ENCODE peak calls at places on chromosomes 12 and 14, in nine cellular contexts. Q is mesenchymal stem cell; V is natural killer cell; R is A172; D is activated CD4-positive, CD25-positive, alpha-beta regulatory T cell treated with anti-CD3 and anti-CD28 coated beads, Interleukin-2, amount 50 U/mL, for 72 hours; L is Right ventricle myocardium superior; S is NCI-H345; F is epithelial cell of esophagus; W is prostate gland. C is an unnamed sample.

GRCh38 chr14:67241416-67242362 is at the start of gene PALS1:
- DNase-seq in Q (peak), V (no peak), R (peak), D (no peak), L (no peak), S (peak), F (peak), W (no peak), C (no peak)

GRCh38 chr12:51269174-51270066 is 795 bp downstream of the SMAGP start:
- DNase-seq in Q (peak), V (no peak), R (peak), D (peak), L (peak), S (peak), F (peak), W (peak), C (peak)

GRCh38 chr14:59964251-59965007 is 44.5 kb downstream of the LRRC9 start:
- DNase-seq in Q (peak), V (no peak), R (no peak), D (no peak), L (no peak), S (no peak), F (peak), W (no peak), C (no peak)

GRCh38 chr14:97411938-97412612 is 614.9 kb downstream of the VRK1 start:
- DNase-seq in Q (no peak), V (no peak), R (no peak), D (no peak), L (no peak), S (no peak), F (no peak), W (no peak), C (peak)

GRCh38 chr12:121222847-121223246 is 12.9 kb downstream of the P2RX4 start:
- DNase-seq in Q (no peak), V (no peak), R (no peak), D (no peak), L (no peak), S (no peak), F (no peak), W (no peak), C (no peak)

GRCh38 chr14:58796636-58797429 is 159.1 kb downstream of the DACT1 start:
- DNase-seq in Q (peak), V (no peak), R (no peak), D (no peak), L (no peak), S (no peak), F (peak), W (no peak), C (peak)

GRCh38 chr12:132476038-132476414 is 13.9 kb upstream of the FBRSL1 start:
- DNase-seq in Q (no peak), V (no peak), R (no peak), D (no peak), L (peak), S (no peak), F (no peak), W (no peak), C (no peak)

GRCh38 chr12:66188584-66189475 is at the start of gene IRAK3:
- DNase-seq in Q (peak), V (peak), R (no peak), D (peak), L (peak), S (peak), F (peak), W (peak), C (peak)

GRCh38 chr12:120760349-120761245 is 35.0 kb downstream of the ACADS start:
- DNase-seq in Q (peak), V (no peak), R (no peak), D (no peak), L (no peak), S (peak), F (peak), W (no peak), C (no peak)

GRCh38 chr14:105495990-105496830 is 5.2 kb downstream of the TEDC1 start:
- DNase-seq in Q (no peak), V (no peak), R (no peak), D (peak), L (peak), S (no peak), F (no peak), W (no peak), C (peak)

GRCh38 chr12:196436-196835 is 17.5 kb downstream of the SLC6A12 start:
- DNase-seq in Q (no peak), V (no peak), R (no peak), D (no peak), L (no peak), S (no peak), F (no peak), W (no peak), C (no peak)

GRCh38 chr14:69154779-69155178 is 1.9 kb upstream of the DCAF5 start:
- DNase-seq in Q (peak), V (no peak), R (no peak), D (no peak), L (no peak), S (no peak), F (peak), W (no peak), C (no peak)

GRCh38 chr14:57408634-57409033 is 18.2 kb downstream of the NAA30 start:
- DNase-seq in Q (no peak), V (no peak), R (no peak), D (no peak), L (no peak), S (no peak), F (no peak), W (no peak), C (no peak)

GRCh38 chr14:24913746-24914145 is 136.2 kb downstream of the STXBP6 start:
- DNase-seq in Q (no peak), V (no peak), R (no peak), D (no peak), L (no peak), S (no peak), F (no peak), W (no peak), C (no peak)

GRCh38 chr14:61408498-61408897 is 87.1 kb downstream of the PRKCH start:
- DNase-seq in Q (no peak), V (no peak), R (no peak), D (no peak), L (no peak), S (no peak), F (no peak), W (no peak), C (no peak)

GRCh38 chr12:2940564-2940963 is 18.6 kb upstream of the TEAD4 start:
- DNase-seq in Q (no peak), V (no peak), R (no peak), D (no peak), L (no peak), S (no peak), F (no peak), W (no peak), C (no peak)

GRCh38 chr14:24131549-24131966 is 1.1 kb downstream of the FITM1 start:
- DNase-seq in Q (no peak), V (no peak), R (no peak), D (no peak), L (peak), S (no peak), F (no peak), W (no peak), C (no peak)

GRCh38 chr12:69066420-69067373 is 133.7 kb upstream of the CPM start:
- DNase-seq in Q (no peak), V (no peak), R (no peak), D (no peak), L (no peak), S (no peak), F (no peak), W (no peak), C (no peak)

GRCh38 chr14:93045965-93046695 is 69.6 kb downstream of the ITPK1 start:
- DNase-seq in Q (peak), V (no peak), R (peak), D (no peak), L (no peak), S (no peak), F (no peak), W (no peak), C (no peak)

GRCh38 chr12:76799362-76799761 is 35.4 kb downstream of the ZDHHC17 start:
- DNase-seq in Q (no peak), V (no peak), R (no peak), D (no peak), L (no peak), S (no peak), F (peak), W (no peak), C (no peak)

GRCh38 chr12:43113153-43113552 is 438.9 kb downstream of the ADAMTS20 start:
- DNase-seq in Q (peak), V (no peak), R (no peak), D (no peak), L (no peak), S (no peak), F (no peak), W (no peak), C (no peak)

GRCh38 chr12:52006726-52007157 is at the start of gene TAMALIN:
- DNase-seq in Q (peak), V (peak), R (no peak), D (peak), L (peak), S (peak), F (no peak), W (peak), C (peak)

GRCh38 chr12:19830461-19830860 is 391.2 kb downstream of the AEBP2 start:
- DNase-seq in Q (peak), V (no peak), R (no peak), D (no peak), L (no peak), S (no peak), F (no peak), W (no peak), C (no peak)

GRCh38 chr12:88371416-88372183 is 208.7 kb downstream of the KITLG start:
- DNase-seq in Q (peak), V (no peak), R (no peak), D (no peak), L (no peak), S (no peak), F (peak), W (no peak), C (no peak)

GRCh38 chr12:91985002-91985767 is 160.5 kb downstream of the BTG1 start:
- DNase-seq in Q (peak), V (peak), R (no peak), D (no peak), L (no peak), S (no peak), F (no peak), W (no peak), C (no peak)

GRCh38 chr12:3293446-3294161 is 197.4 kb upstream of the PRMT8 start:
- DNase-seq in Q (no peak), V (no peak), R (peak), D (no peak), L (no peak), S (no peak), F (peak), W (no peak), C (no peak)

GRCh38 chr14:104973215-104974145 is 4.7 kb downstream of the AHNAK2 start:
- DNase-seq in Q (peak), V (no peak), R (peak), D (no peak), L (peak), S (peak), F (peak), W (peak), C (no peak)

GRCh38 chr14:64707661-64708060 is 3.4 kb downstream of the PLEKHG3 start:
- DNase-seq in Q (peak), V (no peak), R (peak), D (no peak), L (no peak), S (no peak), F (peak), W (no peak), C (no peak)

C was measured in WTC11.